ENCODE peak calls at places on chromosomes 2 and 18, in four cellular contexts. T is breast epithelium; Y is activated T-cell treated with anti-CD3 and anti-CD28 coated beads, Interleukin-2, amount 50 U/mL, for 72 hours; V is mesenchymal stem cell. P is an unnamed sample.

GRCh38 chr2:226559536-226559935 is 240.1 kb downstream of the IRS1 start:
- DNase-seq in Y (no peak), V (no peak), T (no peak), P (no peak)

GRCh38 chr2:38178556-38179419 is 102.8 kb upstream of the CYP1B1 start:
- DNase-seq in V (peak), T (peak), Y (no peak), P (peak)

GRCh38 chr18:49230331-49230730 is 230.1 kb downstream of the DYM start:
- DNase-seq in V (no peak), T (no peak), Y (no peak), P (no peak)

GRCh38 chr2:96110621-96111256 is 5.6 kb downstream of the ADRA2B start:
- DNase-seq in V (no peak), T (no peak), Y (no peak), P (no peak)

GRCh38 chr2:67389286-67389685 is 7.8 kb upstream of the ETAA1 start:
- DNase-seq in Y (no peak), T (no peak), V (no peak), P (no peak)

GRCh38 chr2:175605989-175606841 is 395.9 kb downstream of the LNPK start:
- DNase-seq in T (no peak), V (no peak), Y (no peak), P (no peak)

GRCh38 chr2:160207804-160208661 is 8.0 kb upstream of the ITGB6 start:
- DNase-seq in T (peak), V (peak), Y (peak), P (peak)

GRCh38 chr2:25872134-25872533 is 6.2 kb downstream of the ASXL2 start:
- DNase-seq in V (no peak), T (no peak), Y (no peak), P (no peak)

GRCh38 chr2:121608367-121608766 is 40.9 kb downstream of the CLASP1 start:
- DNase-seq in T (no peak), V (no peak), Y (no peak), P (no peak)

GRCh38 chr18:47334966-47335365 is 83.5 kb upstream of the SKOR2 start:
- DNase-seq in T (no peak), V (no peak), Y (no peak), P (no peak)

GRCh38 chr18:48868468-48869466 is 82.0 kb downstream of the SMAD7 start:
- DNase-seq in Y (peak), V (no peak), T (no peak), P (no peak)

GRCh38 chr2:231130657-231131056 is 5.8 kb upstream of the HTR2B start:
- DNase-seq in Y (no peak), T (no peak), V (no peak), P (no peak)

GRCh38 chr2:205969584-205969983 is 116.4 kb downstream of the INO80D start:
- DNase-seq in Y (no peak), T (no peak), V (no peak), P (no peak)

GRCh38 chr2:75453696-75454095 is 107.0 kb downstream of the EVA1A start:
- DNase-seq in T (no peak), Y (no peak), V (no peak), P (no peak)

GRCh38 chr2:33321236-33321731 is 155.2 kb upstream of the RASGRP3 start:
- DNase-seq in T (no peak), Y (peak), V (peak), P (no peak)

GRCh38 chr2:12929806-12930205 is 213.1 kb downstream of the TRIB2 start:
- DNase-seq in Y (no peak), T (no peak), V (peak), P (no peak)

GRCh38 chr2:183059561-183059960 is 19.0 kb upstream of the DUSP19 start:
- DNase-seq in Y (no peak), V (peak), T (no peak), P (no peak)

GRCh38 chr2:11155326-11156059 is at the start of gene SLC66A3:
- DNase-seq in Y (peak), T (no peak), V (peak), P (no peak)

GRCh38 chr2:196925768-196926561 is 542 bp downstream of the PGAP1 start:
- DNase-seq in V (peak), T (no peak), Y (peak), P (peak)

GRCh38 chr2:141455877-141456276 is 674.9 kb downstream of the LRP1B start:
- DNase-seq in V (no peak), T (no peak), Y (no peak), P (no peak)

GRCh38 chr2:147683380-147683779 is 161.4 kb upstream of the ACVR2A start:
- DNase-seq in T (no peak), Y (no peak), V (no peak), P (no peak)

GRCh38 chr2:222319576-222320440 is 21.0 kb upstream of the PAX3 start:
- DNase-seq in Y (no peak), T (no peak), V (peak), P (no peak)

GRCh38 chr2:108968619-108969018 is 20.4 kb downstream of the EDAR start:
- DNase-seq in V (no peak), Y (no peak), T (no peak), P (no peak)

GRCh38 chr2:22037274-22037673 is 913.5 kb downstream of the TDRD15 start:
- DNase-seq in Y (no peak), V (no peak), T (no peak), P (no peak)

GRCh38 chr2:138182276-138182675 is 218.0 kb downstream of the HNMT start:
- DNase-seq in Y (no peak), V (no peak), T (no peak), P (no peak)

GRCh38 chr18:3059272-3059671 is 46.3 kb upstream of the LPIN2 start:
- DNase-seq in Y (no peak), T (no peak), V (no peak), P (no peak)

GRCh38 chr18:35703043-35703688 is 121.6 kb downstream of the GALNT1 start:
- DNase-seq in V (peak), T (no peak), Y (no peak), P (no peak)

GRCh38 chr18:22683786-22684185 is 249.3 kb upstream of the RBBP8 start:
- DNase-seq in V (no peak), Y (no peak), T (no peak), P (no peak)

GRCh38 chr2:237193436-237193835 is 107.7 kb downstream of the COPS8 start:
- DNase-seq in V (no peak), Y (no peak), T (no peak), P (no peak)

GRCh38 chr18:24271381-24272331 is 126.0 kb downstream of the OSBPL1A start:
- DNase-seq in V (peak), Y (peak), T (peak), P (peak)

GRCh38 chr2:196316050-196316430 is 144.7 kb upstream of the STK17B start:
- DNase-seq in T (no peak), V (peak), Y (no peak), P (no peak)

GRCh38 chr2:237487496-237487895 is 445 bp downstream of the MLPH start:
- DNase-seq in V (no peak), Y (no peak), T (no peak), P (no peak)

GRCh38 chr2:141065042-141065441 is 1065.8 kb downstream of the LRP1B start:
- DNase-seq in V (no peak), Y (no peak), T (no peak), P (no peak)

GRCh38 chr18:74451148-74451547 is 6.0 kb downstream of the DIPK1C start:
- DNase-seq in T (no peak), V (no peak), Y (no peak), P (no peak)

GRCh38 chr2:191341436-191341835 is 96.2 kb downstream of the MYO1B start:
- DNase-seq in T (no peak), Y (no peak), V (no peak), P (no peak)

GRCh38 chr2:10019174-10019971 is 24.0 kb upstream of the KLF11 start:
- DNase-seq in Y (no peak), T (no peak), V (peak), P (no peak)

GRCh38 chr2:128642316-128642715 is 323.6 kb upstream of the HS6ST1 start:
- DNase-seq in Y (no peak), V (no peak), T (no peak), P (no peak)

GRCh38 chr2:179715196-179715595 is 146.2 kb downstream of the ZNF385B start:
- DNase-seq in Y (no peak), V (no peak), T (no peak), P (no peak)

P was measured in lower leg skin.